ENCODE peak calls at places on chromosomes 3 and 15, in seven cellular contexts. One of them, this sample, is unnamed.

GRCh38 chr3:102195198-102195948 is 239.4 kb upstream of the ZPLD1 start:
- DNase-seq in trophoblast cell: peak
- DNase-seq in mesendoderm: no peak
- DNase-seq in H9: no peak
- DNase-seq in IMR-90: no peak
- DNase-seq in H1: no peak
- DNase-seq in mesenchymal stem cell: no peak
- DNase-seq in this sample: no peak

GRCh38 chr3:188397766-188398705 is 244.1 kb downstream of the LPP start:
- DNase-seq in mesendoderm: no peak
- DNase-seq in trophoblast cell: no peak
- DNase-seq in mesenchymal stem cell: no peak
- DNase-seq in H9: no peak
- DNase-seq in IMR-90: no peak
- DNase-seq in H1: no peak
- DNase-seq in this sample: no peak

GRCh38 chr3:58341376-58341775 is 8.7 kb downstream of the PXK start:
- DNase-seq in H9: no peak
- DNase-seq in IMR-90: peak
- DNase-seq in mesenchymal stem cell: no peak
- DNase-seq in H1: no peak
- DNase-seq in trophoblast cell: no peak
- DNase-seq in mesendoderm: no peak
- DNase-seq in this sample: no peak

GRCh38 chr3:188185717-188186236 is 31.8 kb downstream of the LPP start:
- DNase-seq in trophoblast cell: peak
- DNase-seq in mesendoderm: peak
- DNase-seq in IMR-90: no peak
- DNase-seq in mesenchymal stem cell: peak
- DNase-seq in H9: no peak
- DNase-seq in H1: no peak
- DNase-seq in this sample: no peak

GRCh38 chr15:98745650-98746374 is 97.5 kb downstream of the IGF1R start:
- DNase-seq in H9: no peak
- DNase-seq in mesenchymal stem cell: peak
- DNase-seq in H1: no peak
- DNase-seq in IMR-90: peak
- DNase-seq in mesendoderm: no peak
- DNase-seq in trophoblast cell: peak
- DNase-seq in this sample: no peak

GRCh38 chr3:126125341-126125740 is 41.4 kb upstream of the SLC41A3 start:
- DNase-seq in trophoblast cell: no peak
- DNase-seq in H9: peak
- DNase-seq in IMR-90: no peak
- DNase-seq in mesenchymal stem cell: no peak
- DNase-seq in H1: no peak
- DNase-seq in mesendoderm: no peak
- DNase-seq in this sample: no peak

GRCh38 chr3:129360705-129361460 is 67.6 kb downstream of the EFCAB12 start:
- DNase-seq in H9: no peak
- DNase-seq in trophoblast cell: no peak
- DNase-seq in mesendoderm: peak
- DNase-seq in IMR-90: no peak
- DNase-seq in H1: no peak
- DNase-seq in mesenchymal stem cell: no peak
- DNase-seq in this sample: no peak

GRCh38 chr3:41580274-41580959 is 381.1 kb downstream of the CTNNB1 start:
- DNase-seq in mesendoderm: no peak
- DNase-seq in H9: no peak
- DNase-seq in mesenchymal stem cell: no peak
- DNase-seq in H1: no peak
- DNase-seq in IMR-90: no peak
- DNase-seq in trophoblast cell: no peak
- DNase-seq in this sample: no peak

GRCh38 chr15:85615930-85616329 is 178.8 kb downstream of the KLHL25 start:
- DNase-seq in IMR-90: peak
- DNase-seq in mesenchymal stem cell: peak
- DNase-seq in H1: no peak
- DNase-seq in H9: peak
- DNase-seq in trophoblast cell: peak
- DNase-seq in mesendoderm: peak
- DNase-seq in this sample: no peak

GRCh38 chr3:14042680-14043079 is 82.0 kb downstream of the CHCHD4 start:
- DNase-seq in H9: no peak
- DNase-seq in mesenchymal stem cell: no peak
- DNase-seq in mesendoderm: no peak
- DNase-seq in H1: no peak
- DNase-seq in trophoblast cell: peak
- DNase-seq in IMR-90: peak
- DNase-seq in this sample: no peak

GRCh38 chr3:23127196-23127595 is 75.9 kb upstream of the UBE2E2 start:
- DNase-seq in H1: no peak
- DNase-seq in trophoblast cell: peak
- DNase-seq in mesendoderm: no peak
- DNase-seq in IMR-90: no peak
- DNase-seq in H9: no peak
- DNase-seq in mesenchymal stem cell: no peak
- DNase-seq in this sample: no peak
- H2BK5ac ChIP-seq in H1: no peak
- H2BK5ac ChIP-seq in trophoblast cell: no peak
- H2BK5ac ChIP-seq in mesendoderm: no peak
- H2BK5ac ChIP-seq in IMR-90: no peak
- H2BK5ac ChIP-seq in H9: no peak
- H2BK5ac ChIP-seq in mesenchymal stem cell: no peak
- H2BK5ac ChIP-seq in this sample: no peak

DNA sequence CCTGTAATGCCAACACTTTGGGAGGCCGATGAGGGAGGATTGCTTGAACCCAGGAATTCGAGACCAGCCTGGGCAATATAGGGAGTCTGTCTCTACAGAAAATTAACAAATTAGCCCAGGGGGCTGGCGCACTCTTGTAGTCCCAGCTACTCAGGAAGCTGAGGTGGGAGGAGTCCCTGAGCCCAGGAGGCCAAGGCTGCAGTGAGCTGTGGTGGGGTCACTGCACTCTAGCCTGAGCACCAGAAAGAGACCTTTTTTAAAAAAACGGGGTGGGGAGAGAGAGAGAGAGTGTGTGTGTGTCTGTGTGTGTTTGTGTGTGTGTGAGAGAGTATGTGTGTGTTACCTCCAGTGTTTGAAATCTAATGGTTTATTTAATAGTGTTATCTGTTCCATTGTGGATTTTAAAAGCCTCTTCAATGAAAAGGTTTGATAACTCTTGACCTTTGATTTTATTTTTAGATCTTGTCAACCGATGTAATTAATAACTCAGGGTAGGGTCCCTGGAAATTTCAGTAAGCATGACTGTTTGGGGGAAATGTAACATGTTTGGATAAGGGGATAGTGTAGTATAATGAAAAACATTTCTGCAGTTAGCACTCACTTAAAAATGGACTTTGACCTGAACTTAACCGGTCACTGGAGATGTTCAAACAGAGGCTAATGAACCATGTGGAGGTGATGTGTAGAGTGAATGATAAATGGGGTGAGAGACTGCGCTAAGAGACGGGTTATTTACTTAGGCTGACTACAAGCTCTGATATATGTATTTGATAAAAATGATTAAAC is 29.7 kb downstream of the LRCH3 start:
- DNase-seq in mesendoderm: no peak
- DNase-seq in H9: no peak
- DNase-seq in H1: no peak
- DNase-seq in IMR-90: no peak
- DNase-seq in trophoblast cell: no peak
- DNase-seq in mesenchymal stem cell: no peak
- DNase-seq in this sample: no peak
- H2BK5ac ChIP-seq in mesendoderm: no peak
- H2BK5ac ChIP-seq in H9: no peak
- H2BK5ac ChIP-seq in H1: no peak
- H2BK5ac ChIP-seq in IMR-90: no peak
- H2BK5ac ChIP-seq in trophoblast cell: no peak
- H2BK5ac ChIP-seq in mesenchymal stem cell: no peak
- H2BK5ac ChIP-seq in this sample: no peak

GRCh38 chr15:66251065-66251789 is 2.3 kb downstream of the MEGF11 start:
- DNase-seq in mesendoderm: no peak
- DNase-seq in H1: no peak
- DNase-seq in trophoblast cell: no peak
- DNase-seq in H9: no peak
- DNase-seq in IMR-90: no peak
- DNase-seq in mesenchymal stem cell: no peak
- DNase-seq in this sample: no peak

GRCh38 chr15:66252411-66253295 is 897 bp downstream of the MEGF11 start:
- DNase-seq in H9: peak
- DNase-seq in mesenchymal stem cell: peak
- DNase-seq in H1: no peak
- DNase-seq in mesendoderm: peak
- DNase-seq in IMR-90: no peak
- DNase-seq in trophoblast cell: peak
- DNase-seq in this sample: peak

GRCh38 chr15:66246937-66247336 is 6.6 kb downstream of the MEGF11 start:
- DNase-seq in IMR-90: no peak
- DNase-seq in mesenchymal stem cell: no peak
- DNase-seq in trophoblast cell: no peak
- DNase-seq in mesendoderm: no peak
- DNase-seq in H1: no peak
- DNase-seq in H9: no peak
- DNase-seq in this sample: no peak

GRCh38 chr15:66251790-66252355 is 1.7 kb downstream of the MEGF11 start:
- DNase-seq in mesenchymal stem cell: no peak
- DNase-seq in mesendoderm: no peak
- DNase-seq in H9: peak
- DNase-seq in trophoblast cell: peak
- DNase-seq in H1: no peak
- DNase-seq in IMR-90: no peak
- DNase-seq in this sample: peak

DNA sequence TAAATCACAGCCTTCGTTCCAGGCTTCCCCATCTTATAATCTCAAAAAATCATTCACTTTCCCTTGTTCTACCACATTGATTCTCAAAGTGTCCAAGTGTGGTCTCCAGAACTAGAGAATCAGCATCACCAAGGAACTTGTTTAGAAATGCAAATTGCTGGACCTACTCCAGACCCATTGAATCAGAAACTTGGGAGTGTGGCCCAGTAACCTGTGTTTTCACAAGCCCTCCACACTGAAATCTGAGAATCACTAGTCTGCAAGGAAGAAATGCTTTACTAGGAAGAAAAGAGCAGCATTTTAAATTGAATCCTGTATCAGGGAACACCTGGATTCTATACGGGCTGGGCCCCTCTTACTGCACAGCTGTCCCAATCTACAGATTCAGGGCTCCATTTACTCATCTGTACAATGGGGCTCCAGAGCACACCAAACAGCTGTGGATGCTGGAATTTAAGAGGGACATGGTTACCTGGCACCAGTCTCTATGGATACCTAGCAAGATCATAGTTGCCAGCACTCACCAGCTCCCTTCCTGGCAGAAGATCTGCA is 3.9 kb downstream of the MEGF11 start:
- DNase-seq in H1: no peak
- DNase-seq in trophoblast cell: no peak
- DNase-seq in mesendoderm: no peak
- DNase-seq in mesenchymal stem cell: no peak
- DNase-seq in IMR-90: no peak
- DNase-seq in H9: no peak
- DNase-seq in this sample: no peak
- H2BK5ac ChIP-seq in H1: no peak
- H2BK5ac ChIP-seq in trophoblast cell: no peak
- H2BK5ac ChIP-seq in mesendoderm: no peak
- H2BK5ac ChIP-seq in mesenchymal stem cell: no peak
- H2BK5ac ChIP-seq in IMR-90: no peak
- H2BK5ac ChIP-seq in H9: no peak
- H2BK5ac ChIP-seq in this sample: no peak

GRCh38 chr15:89026167-89026566 is 62.1 kb upstream of the ABHD2 start:
- DNase-seq in H1: no peak
- DNase-seq in mesenchymal stem cell: no peak
- DNase-seq in IMR-90: no peak
- DNase-seq in H9: no peak
- DNase-seq in mesendoderm: no peak
- DNase-seq in trophoblast cell: no peak
- DNase-seq in this sample: no peak
- H2BK5ac ChIP-seq in H1: no peak
- H2BK5ac ChIP-seq in mesenchymal stem cell: no peak
- H2BK5ac ChIP-seq in IMR-90: no peak
- H2BK5ac ChIP-seq in H9: no peak
- H2BK5ac ChIP-seq in mesendoderm: no peak
- H2BK5ac ChIP-seq in trophoblast cell: no peak
- H2BK5ac ChIP-seq in this sample: no peak

GRCh38 chr3:170049146-170050000 is 11.6 kb downstream of the GPR160 start:
- DNase-seq in mesendoderm: no peak
- DNase-seq in IMR-90: peak
- DNase-seq in mesenchymal stem cell: no peak
- DNase-seq in H9: no peak
- DNase-seq in trophoblast cell: peak
- DNase-seq in H1: no peak
- DNase-seq in this sample: no peak
- H2BK5ac ChIP-seq in mesendoderm: no peak
- H2BK5ac ChIP-seq in IMR-90: no peak
- H2BK5ac ChIP-seq in mesenchymal stem cell: no peak
- H2BK5ac ChIP-seq in H9: no peak
- H2BK5ac ChIP-seq in trophoblast cell: no peak
- H2BK5ac ChIP-seq in H1: no peak
- H2BK5ac ChIP-seq in this sample: no peak

GRCh38 chr15:89103481-89104171 is 15.4 kb downstream of the ABHD2 start:
- DNase-seq in mesenchymal stem cell: no peak
- DNase-seq in mesendoderm: no peak
- DNase-seq in H9: no peak
- DNase-seq in IMR-90: no peak
- DNase-seq in trophoblast cell: no peak
- DNase-seq in H1: no peak
- DNase-seq in this sample: no peak

GRCh38 chr15:89106200-89106599 is 17.9 kb downstream of the ABHD2 start:
- DNase-seq in mesenchymal stem cell: no peak
- DNase-seq in H1: no peak
- DNase-seq in H9: no peak
- DNase-seq in mesendoderm: no peak
- DNase-seq in IMR-90: no peak
- DNase-seq in trophoblast cell: no peak
- DNase-seq in this sample: no peak

GRCh38 chr15:89107984-89108383 is 19.7 kb downstream of the ABHD2 start:
- DNase-seq in mesenchymal stem cell: no peak
- DNase-seq in mesendoderm: no peak
- DNase-seq in H9: no peak
- DNase-seq in H1: no peak
- DNase-seq in IMR-90: no peak
- DNase-seq in trophoblast cell: peak
- DNase-seq in this sample: no peak

GRCh38 chr15:89104172-89104564 is 15.9 kb downstream of the ABHD2 start:
- DNase-seq in mesendoderm: no peak
- DNase-seq in H9: no peak
- DNase-seq in H1: no peak
- DNase-seq in mesenchymal stem cell: no peak
- DNase-seq in IMR-90: peak
- DNase-seq in trophoblast cell: no peak
- DNase-seq in this sample: no peak

DNA sequence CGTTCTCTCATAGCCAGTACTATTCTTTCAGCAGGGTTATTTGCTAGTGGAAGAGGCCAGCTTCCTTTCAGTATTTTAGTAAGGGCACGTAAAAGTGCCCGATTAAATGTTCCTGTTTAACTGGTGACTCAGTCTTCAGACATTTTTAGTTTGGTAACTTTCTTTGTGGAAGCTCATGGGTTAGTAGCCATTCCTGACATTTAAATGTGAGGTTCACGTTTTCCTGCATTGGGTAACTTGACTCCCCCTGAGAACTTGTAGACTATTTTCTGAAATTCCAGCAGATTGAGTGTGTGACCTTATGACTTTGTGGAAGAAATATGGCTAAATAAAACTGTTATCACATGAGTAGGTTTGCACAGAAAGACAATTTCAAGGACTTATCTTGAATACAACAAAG is 16.9 kb downstream of the ABHD2 start:
- DNase-seq in H1: no peak
- DNase-seq in mesenchymal stem cell: peak
- DNase-seq in mesendoderm: no peak
- DNase-seq in IMR-90: peak
- DNase-seq in trophoblast cell: peak
- DNase-seq in H9: no peak
- DNase-seq in this sample: no peak
- H2BK5ac ChIP-seq in H1: no peak
- H2BK5ac ChIP-seq in mesenchymal stem cell: no peak
- H2BK5ac ChIP-seq in mesendoderm: no peak
- H2BK5ac ChIP-seq in IMR-90: peak
- H2BK5ac ChIP-seq in trophoblast cell: no peak
- H2BK5ac ChIP-seq in H9: no peak
- H2BK5ac ChIP-seq in this sample: no peak